ENCODE peak calls at places on chromosome 17, in seven cellular contexts. N is AG04450, D is A549, S is mammary epithelial cell, Z is uterus, Y is ovary, X is lung. K is an unnamed sample.

GRCh38 chr17:13704333-13704732 is 102.6 kb upstream of the HS3ST3A1 start:
- DNase-seq in S (peak), Y (no peak), X (no peak), D (no peak), Z (no peak), N (no peak), K (no peak)

GRCh38 chr17:72193395-72194106 is 72.7 kb downstream of the SOX9 start:
- DNase-seq in Y (no peak), N (no peak), D (no peak), Z (no peak), S (peak), X (no peak), K (no peak)

GRCh38 chr17:78558181-78558850 is 18.9 kb downstream of the DNAH17 start:
- DNase-seq in S (peak), Y (no peak), N (no peak), Z (no peak), X (no peak), D (peak), K (no peak)

GRCh38 chr17:59425085-59425901 is 93.8 kb downstream of the YPEL2 start:
- DNase-seq in D (no peak), X (no peak), S (no peak), Z (peak), N (no peak), Y (peak), K (no peak)

GRCh38 chr17:47875586-47875985 is 20.4 kb upstream of the SP2 start:
- DNase-seq in Y (peak), X (no peak), N (no peak), D (no peak), Z (no peak), S (no peak), K (no peak)

GRCh38 chr17:9541718-9542117 is 33.9 kb downstream of the STX8 start:
- DNase-seq in Z (no peak), X (no peak), Y (no peak), N (no peak), S (no peak), D (no peak), K (no peak)

GRCh38 chr17:49450735-49451134 is 36.1 kb upstream of the PHB1 start:
- DNase-seq in Y (no peak), D (no peak), X (no peak), Z (no peak), S (peak), N (no peak), K (peak)

GRCh38 chr17:74213897-74214386 is 571 bp downstream of the TTYH2 start:
- DNase-seq in Y (peak), X (no peak), D (no peak), S (no peak), N (no peak), Z (peak), K (no peak)

GRCh38 chr17:2138768-2139167 is 83.9 kb downstream of the HIC1 start:
- DNase-seq in N (no peak), Z (no peak), X (no peak), Y (no peak), D (no peak), S (no peak), K (no peak)

GRCh38 chr17:61425682-61426481 is 26.2 kb downstream of the TBX2 start:
- DNase-seq in S (no peak), X (no peak), D (no peak), Y (no peak), Z (no peak), N (no peak), K (no peak)

GRCh38 chr17:37570527-37571093 is 38.6 kb downstream of the SYNRG start:
- DNase-seq in Z (no peak), Y (no peak), X (peak), S (peak), N (peak), D (peak), K (peak)

GRCh38 chr17:2925011-2925410 is 128.8 kb downstream of the RAP1GAP2 start:
- DNase-seq in Z (no peak), D (no peak), X (no peak), Y (no peak), N (no peak), S (no peak), K (no peak)

GRCh38 chr17:15930426-15930825 is 14.5 kb upstream of the ADORA2B start:
- DNase-seq in X (no peak), Y (no peak), S (no peak), N (no peak), D (no peak), Z (no peak), K (no peak)

GRCh38 chr17:6914711-6915110 is 81.1 kb upstream of the ALOX12 start:
- DNase-seq in Y (no peak), N (no peak), D (no peak), S (no peak), X (no peak), Z (no peak), K (no peak)

GRCh38 chr17:68033636-68034451 is 1.7 kb upstream of the KPNA2 start:
- DNase-seq in S (no peak), Z (no peak), X (no peak), Y (no peak), D (peak), N (no peak), K (no peak)

GRCh38 chr17:17926840-17927449 is 45.3 kb downstream of the TOM1L2 start:
- DNase-seq in N (no peak), D (no peak), X (no peak), Y (no peak), S (no peak), Z (peak), K (no peak)

GRCh38 chr17:78900816-78901215 is 2.2 kb downstream of the CEP295NL start:
- DNase-seq in X (no peak), D (no peak), Y (no peak), S (no peak), Z (no peak), N (no peak), K (no peak)

GRCh38 chr17:80968602-80969029 is 23.0 kb upstream of the CHMP6 start:
- DNase-seq in S (no peak), Z (peak), D (no peak), N (no peak), X (no peak), Y (peak), K (no peak)

GRCh38 chr17:20092292-20092867 is 83.2 kb downstream of the SPECC1 start:
- DNase-seq in Z (no peak), X (no peak), S (no peak), D (no peak), N (no peak), Y (no peak), K (no peak)
- H3K27ac ChIP-seq in Z (peak), X (no peak), S (no peak), D (no peak), N (no peak), Y (peak), K (no peak)

GRCh38 chr17:63774982-63775290 is 966 bp downstream of the DDX42 start:
- DNase-seq in Y (no peak), N (no peak), X (no peak), S (peak), Z (no peak), D (no peak), K (no peak)

GRCh38 chr17:63775420-63775819 is 1.4 kb downstream of the DDX42 start:
- DNase-seq in D (no peak), S (no peak), N (no peak), Y (no peak), X (no peak), Z (no peak), K (no peak)

GRCh38 chr17:63772801-63773271 is 561 bp downstream of the CCDC47 start:
- DNase-seq in D (no peak), S (peak), X (no peak), Z (no peak), Y (no peak), N (no peak), K (no peak)

GRCh38 chr17:63773272-63774140 is at the start of gene CCDC47:
- DNase-seq in S (peak), N (peak), Z (peak), Y (peak), D (peak), X (peak), K (peak)

DNA sequence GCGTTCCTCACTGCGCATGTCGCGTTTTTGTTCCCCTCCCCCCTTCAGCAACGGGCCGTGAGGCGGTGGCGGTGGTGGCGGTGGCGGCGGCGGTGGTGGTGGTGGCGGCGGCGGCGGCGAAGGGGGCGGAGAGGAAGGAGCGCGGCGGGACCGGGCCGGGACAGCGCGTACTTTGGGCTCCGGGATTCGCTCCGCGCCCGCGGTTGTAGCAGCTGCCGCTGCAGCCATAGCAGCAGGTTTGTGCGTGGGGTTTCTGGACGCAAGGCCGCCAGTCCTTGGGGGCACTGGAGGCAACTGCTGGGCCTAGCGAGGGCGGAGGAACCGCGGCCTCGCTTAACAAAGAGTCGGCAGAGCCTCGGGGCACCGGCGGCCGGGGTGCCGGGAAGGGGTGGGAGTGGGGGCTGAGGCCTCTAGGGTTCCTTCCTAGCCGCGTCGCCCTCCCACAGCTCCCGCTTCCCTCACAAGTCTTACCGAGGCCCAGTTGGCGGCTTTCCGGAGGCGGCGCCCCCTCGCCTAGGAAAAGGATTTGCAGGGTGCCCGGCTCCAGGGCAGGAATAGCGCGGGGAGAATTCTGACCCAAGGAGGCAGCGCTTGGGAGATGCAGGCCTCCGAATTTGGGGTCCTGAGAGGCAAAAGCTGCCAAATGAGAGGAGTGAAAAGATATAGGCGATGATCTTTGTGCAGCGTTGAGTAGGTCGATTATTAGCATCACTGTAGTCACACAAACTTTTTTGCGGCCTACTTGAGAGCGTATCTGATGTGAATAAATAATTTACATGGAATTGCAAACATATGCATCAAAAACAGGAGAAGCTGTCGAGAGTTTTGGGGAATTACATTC is at the start of gene DDX42:
- DNase-seq in S (no peak), Z (peak), D (peak), N (no peak), X (peak), Y (peak), K (no peak)
- H3K27ac ChIP-seq in S (peak), Z (peak), D (peak), N (peak), X (peak), Y (peak), K (peak)

DNA sequence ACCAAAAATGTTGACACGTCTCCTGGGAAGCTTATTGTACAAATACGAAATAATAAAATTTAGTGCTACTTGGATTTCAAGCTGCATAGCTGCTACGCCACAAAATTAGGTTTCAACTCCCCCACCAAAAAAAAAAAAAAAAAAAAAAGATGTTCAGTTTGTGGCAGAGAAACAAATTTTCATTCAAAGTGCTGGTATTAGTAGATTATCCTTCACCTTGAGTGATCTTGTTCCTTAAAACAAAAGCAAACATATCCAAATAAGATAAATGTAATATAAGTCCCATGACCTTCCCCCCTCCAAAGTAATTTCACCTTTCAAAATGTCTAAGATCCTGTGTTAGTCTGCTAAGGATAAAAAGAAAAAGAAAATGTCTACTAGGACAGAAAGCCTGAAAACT is 2.2 kb downstream of the TOB1 start:
- DNase-seq in D (no peak), N (no peak), Z (no peak), Y (no peak), X (no peak), S (no peak), K (no peak)
- H3K27ac ChIP-seq in D (peak), N (no peak), Z (peak), Y (peak), X (no peak), S (peak), K (peak)

GRCh38 chr17:57308543-57309186 is 52.3 kb downstream of the MSI2 start:
- DNase-seq in Z (no peak), S (no peak), Y (no peak), X (no peak), D (no peak), N (no peak), K (no peak)

GRCh38 chr17:57312242-57312641 is 55.9 kb downstream of the MSI2 start:
- DNase-seq in D (no peak), N (no peak), Y (no peak), Z (no peak), X (no peak), S (no peak), K (no peak)

GRCh38 chr17:57309479-57309878 is 53.2 kb downstream of the MSI2 start:
- DNase-seq in S (peak), Y (no peak), X (no peak), N (no peak), D (no peak), Z (no peak), K (no peak)

GRCh38 chr17:57313276-57313835 is 57.0 kb downstream of the MSI2 start:
- DNase-seq in D (no peak), Z (no peak), S (no peak), N (no peak), Y (no peak), X (no peak), K (no peak)

GRCh38 chr17:57311281-57312216 is 55.2 kb downstream of the MSI2 start:
- DNase-seq in S (no peak), X (no peak), Z (no peak), D (no peak), Y (no peak), N (no peak), K (no peak)
- H3K27ac ChIP-seq in S (no peak), X (no peak), Z (no peak), D (no peak), Y (peak), N (no peak), K (no peak)

GRCh38 chr17:75818326-75818885 is 25.8 kb downstream of the UNC13D start:
- DNase-seq in Z (no peak), N (no peak), S (no peak), Y (no peak), D (no peak), X (no peak), K (no peak)

GRCh38 chr17:75820411-75821080 is 23.7 kb downstream of the UNC13D start:
- DNase-seq in D (no peak), X (no peak), Z (no peak), S (no peak), Y (no peak), N (no peak), K (no peak)

GRCh38 chr17:75819723-75820410 is 24.3 kb downstream of the UNC13D start:
- DNase-seq in D (no peak), Z (no peak), X (no peak), Y (no peak), S (no peak), N (no peak), K (no peak)

GRCh38 chr17:75817571-75817970 is 26.6 kb downstream of the UNC13D start:
- DNase-seq in Y (no peak), Z (no peak), N (no peak), X (no peak), D (no peak), S (no peak), K (no peak)

DNA sequence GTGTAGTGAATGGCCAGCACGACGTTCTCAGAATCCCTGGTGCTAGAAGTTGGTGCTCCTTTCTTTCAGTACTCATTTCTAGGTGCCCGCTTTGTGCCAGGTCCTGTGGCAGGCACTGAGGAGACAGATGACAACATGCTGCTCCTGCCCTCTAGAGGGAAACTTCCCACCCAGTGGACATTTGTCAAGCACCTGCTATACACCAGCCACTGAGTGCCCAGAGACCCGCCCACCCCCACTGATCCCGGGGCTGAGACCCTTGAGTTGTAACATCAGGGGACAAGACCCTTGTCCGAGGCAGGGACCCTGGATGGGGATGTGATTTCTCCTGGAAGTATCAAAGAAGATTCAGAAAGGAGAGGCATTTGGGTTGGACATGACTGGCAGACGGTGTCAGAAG is 25.1 kb downstream of the UNC13D start:
- DNase-seq in Y (no peak), D (no peak), S (no peak), N (no peak), Z (no peak), X (no peak), K (no peak)
- H3K27ac ChIP-seq in Y (no peak), D (no peak), S (no peak), N (no peak), Z (no peak), X (no peak), K (no peak)

DNA sequence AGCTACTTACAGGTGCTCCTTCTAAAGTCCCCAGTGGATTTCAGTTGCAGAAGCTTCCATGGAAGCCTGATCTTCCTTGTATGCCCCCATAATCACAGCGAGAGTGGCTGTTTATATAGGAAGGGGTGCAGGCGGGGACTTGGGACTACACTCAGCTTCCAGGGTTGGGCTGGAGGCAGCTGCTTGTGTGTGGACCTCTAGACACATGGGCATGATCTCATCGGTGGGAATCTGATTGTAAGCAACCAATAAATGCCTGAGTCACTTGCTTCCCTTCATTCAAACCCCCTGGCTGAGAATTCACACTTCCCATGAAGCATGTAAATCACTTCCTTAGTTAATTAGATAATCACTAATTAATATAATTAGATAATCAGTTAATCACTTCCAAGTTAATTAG is 1.0 kb upstream of the KRT20 start:
- DNase-seq in Y (no peak), N (no peak), D (no peak), Z (no peak), X (no peak), S (no peak), K (no peak)
- H3K27ac ChIP-seq in Y (no peak), N (no peak), D (no peak), Z (no peak), X (no peak), S (no peak), K (no peak)

GRCh38 chr17:64096037-64096436 is 33.9 kb downstream of the ERN1 start:
- DNase-seq in D (no peak), Z (no peak), S (no peak), Y (no peak), X (no peak), N (no peak), K (no peak)
- H3K27ac ChIP-seq in D (no peak), Z (peak), S (peak), Y (no peak), X (peak), N (no peak), K (peak)

GRCh38 chr17:82938486-82939212 is 98.8 kb upstream of the ZNF750 start:
- DNase-seq in Z (no peak), Y (no peak), X (no peak), N (no peak), S (no peak), D (no peak), K (no peak)
- H3K27ac ChIP-seq in Z (no peak), Y (no peak), X (no peak), N (no peak), S (no peak), D (no peak), K (no peak)

DNA sequence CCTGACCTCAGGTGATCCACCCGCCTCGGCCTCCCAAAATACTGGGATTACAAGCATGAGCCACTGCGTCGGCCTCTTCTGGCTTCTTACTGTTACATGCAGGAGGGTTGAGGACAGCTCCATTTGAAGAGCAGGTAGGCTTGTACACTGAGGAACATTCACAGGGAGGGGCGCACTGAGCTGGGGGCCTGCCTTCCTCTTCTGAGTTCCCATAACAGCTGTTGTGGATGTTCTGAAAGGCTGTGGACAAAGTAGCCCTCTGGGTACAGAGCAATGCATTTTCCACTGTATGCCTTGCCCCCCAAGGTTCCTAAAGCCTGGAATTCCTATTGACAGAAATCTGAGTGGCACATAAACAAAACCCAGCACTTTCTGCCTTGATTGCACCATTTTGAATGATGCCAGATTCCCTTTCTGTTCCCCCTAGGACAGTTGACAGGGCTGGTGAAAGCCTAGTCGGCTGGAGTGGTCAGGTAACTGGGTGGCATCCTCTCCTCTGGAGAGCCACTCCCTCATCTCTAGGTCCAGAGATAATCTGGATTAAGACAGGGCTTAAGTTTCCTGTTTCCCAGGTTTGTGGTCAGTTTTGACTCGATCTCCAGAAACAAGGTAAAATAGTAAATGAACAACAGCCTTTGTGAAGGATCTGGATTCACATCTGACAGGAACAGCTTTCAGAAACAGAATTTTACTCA is 1.4 kb upstream of the CDK5R1 start:
- DNase-seq in X (no peak), D (no peak), Z (no peak), N (no peak), S (no peak), Y (no peak), K (no peak)
- H3K27ac ChIP-seq in X (no peak), D (no peak), Z (peak), N (no peak), S (no peak), Y (peak), K (peak)